ENCODE peak calls at places on chromosomes 5 and 9, in nine cellular contexts. One of them, this sample, is unnamed.

GRCh38 chr5:90968319-90968718 is 409.7 kb downstream of the ADGRV1 start:
- DNase-seq in pancreas: no peak
- DNase-seq in colonic mucosa: no peak
- DNase-seq in sigmoid colon: no peak
- DNase-seq in cardiac muscle cell: no peak
- DNase-seq in RWPE2: no peak
- DNase-seq in upper lobe of right lung: no peak
- DNase-seq in psoas muscle: no peak
- DNase-seq in lung: no peak
- DNase-seq in this sample: no peak

GRCh38 chr5:93581738-93582414 is 857 bp upstream of the NR2F1-AS1 start:
- DNase-seq in pancreas: no peak
- DNase-seq in colonic mucosa: no peak
- DNase-seq in sigmoid colon: peak
- DNase-seq in cardiac muscle cell: no peak
- DNase-seq in RWPE2: no peak
- DNase-seq in upper lobe of right lung: no peak
- DNase-seq in psoas muscle: no peak
- DNase-seq in lung: no peak
- DNase-seq in this sample: no peak

GRCh38 chr9:89482056-89482784 is 15.7 kb downstream of the SEMA4D start:
- DNase-seq in pancreas: no peak
- DNase-seq in colonic mucosa: no peak
- DNase-seq in sigmoid colon: peak
- DNase-seq in cardiac muscle cell: no peak
- DNase-seq in RWPE2: no peak
- DNase-seq in upper lobe of right lung: peak
- DNase-seq in psoas muscle: no peak
- DNase-seq in lung: no peak
- DNase-seq in this sample: peak

GRCh38 chr5:179553875-179554274 is 3.5 kb downstream of the RUFY1 start:
- DNase-seq in pancreas: no peak
- DNase-seq in colonic mucosa: no peak
- DNase-seq in sigmoid colon: no peak
- DNase-seq in cardiac muscle cell: no peak
- DNase-seq in RWPE2: no peak
- DNase-seq in upper lobe of right lung: no peak
- DNase-seq in psoas muscle: peak
- DNase-seq in lung: no peak
- DNase-seq in this sample: no peak

GRCh38 chr5:99104538-99105132 is 175.8 kb upstream of the CHD1 start:
- DNase-seq in pancreas: no peak
- DNase-seq in colonic mucosa: no peak
- DNase-seq in sigmoid colon: no peak
- DNase-seq in cardiac muscle cell: peak
- DNase-seq in RWPE2: no peak
- DNase-seq in upper lobe of right lung: no peak
- DNase-seq in psoas muscle: no peak
- DNase-seq in lung: no peak
- DNase-seq in this sample: no peak

GRCh38 chr9:137778336-137778735 is 99.2 kb upstream of the CACNA1B start:
- DNase-seq in pancreas: no peak
- DNase-seq in colonic mucosa: no peak
- DNase-seq in sigmoid colon: peak
- DNase-seq in cardiac muscle cell: no peak
- DNase-seq in RWPE2: peak
- DNase-seq in upper lobe of right lung: no peak
- DNase-seq in psoas muscle: no peak
- DNase-seq in lung: no peak
- DNase-seq in this sample: no peak

GRCh38 chr5:157266286-157267007 is 524 bp downstream of the CYFIP2 start:
- DNase-seq in pancreas: peak
- DNase-seq in colonic mucosa: peak
- DNase-seq in sigmoid colon: no peak
- DNase-seq in cardiac muscle cell: peak
- DNase-seq in RWPE2: no peak
- DNase-seq in upper lobe of right lung: peak
- DNase-seq in psoas muscle: no peak
- DNase-seq in lung: no peak
- DNase-seq in this sample: no peak

GRCh38 chr5:179759961-179760541 is 27.4 kb downstream of the MAML1 start:
- DNase-seq in pancreas: no peak
- DNase-seq in colonic mucosa: no peak
- DNase-seq in sigmoid colon: no peak
- DNase-seq in cardiac muscle cell: no peak
- DNase-seq in RWPE2: no peak
- DNase-seq in upper lobe of right lung: no peak
- DNase-seq in psoas muscle: no peak
- DNase-seq in lung: no peak
- DNase-seq in this sample: no peak

GRCh38 chr9:124399323-124399962 is 15.8 kb downstream of the PSMB7 start:
- DNase-seq in pancreas: no peak
- DNase-seq in colonic mucosa: no peak
- DNase-seq in sigmoid colon: no peak
- DNase-seq in cardiac muscle cell: no peak
- DNase-seq in RWPE2: no peak
- DNase-seq in upper lobe of right lung: no peak
- DNase-seq in psoas muscle: peak
- DNase-seq in lung: no peak
- DNase-seq in this sample: no peak
- TF ChIP-seq CTCF in pancreas: no peak
- TF ChIP-seq CTCF in colonic mucosa: no peak
- TF ChIP-seq CTCF in sigmoid colon: no peak
- TF ChIP-seq CTCF in cardiac muscle cell: peak
- TF ChIP-seq CTCF in RWPE2: no peak
- TF ChIP-seq CTCF in upper lobe of right lung: no peak
- TF ChIP-seq CTCF in psoas muscle: no peak
- TF ChIP-seq CTCF in lung: no peak
- TF ChIP-seq CTCF in this sample: no peak

GRCh38 chr5:139676951-139677367 is 28.8 kb downstream of the CXXC5 start:
- DNase-seq in pancreas: no peak
- DNase-seq in colonic mucosa: no peak
- DNase-seq in sigmoid colon: no peak
- DNase-seq in cardiac muscle cell: no peak
- DNase-seq in RWPE2: no peak
- DNase-seq in upper lobe of right lung: no peak
- DNase-seq in psoas muscle: no peak
- DNase-seq in lung: no peak
- DNase-seq in this sample: no peak
- H3K27ac ChIP-seq in pancreas: peak
- H3K27ac ChIP-seq in colonic mucosa: no peak
- H3K27ac ChIP-seq in sigmoid colon: peak
- H3K27ac ChIP-seq in cardiac muscle cell: peak
- H3K27ac ChIP-seq in RWPE2: no peak
- H3K27ac ChIP-seq in upper lobe of right lung: no peak
- H3K27ac ChIP-seq in psoas muscle: peak
- H3K27ac ChIP-seq in lung: no peak
- H3K27ac ChIP-seq in this sample: peak

GRCh38 chr5:171600736-171601265 is 181.4 kb downstream of the FGF18 start:
- DNase-seq in pancreas: no peak
- DNase-seq in colonic mucosa: no peak
- DNase-seq in sigmoid colon: no peak
- DNase-seq in cardiac muscle cell: no peak
- DNase-seq in RWPE2: no peak
- DNase-seq in upper lobe of right lung: no peak
- DNase-seq in psoas muscle: peak
- DNase-seq in lung: no peak
- DNase-seq in this sample: peak

GRCh38 chr5:171599957-171600612 is 180.6 kb downstream of the FGF18 start:
- DNase-seq in pancreas: no peak
- DNase-seq in colonic mucosa: no peak
- DNase-seq in sigmoid colon: no peak
- DNase-seq in cardiac muscle cell: no peak
- DNase-seq in RWPE2: no peak
- DNase-seq in upper lobe of right lung: no peak
- DNase-seq in psoas muscle: no peak
- DNase-seq in lung: no peak
- DNase-seq in this sample: peak

GRCh38 chr5:171599396-171599795 is 179.9 kb downstream of the FGF18 start:
- DNase-seq in pancreas: peak
- DNase-seq in colonic mucosa: no peak
- DNase-seq in sigmoid colon: no peak
- DNase-seq in cardiac muscle cell: no peak
- DNase-seq in RWPE2: no peak
- DNase-seq in upper lobe of right lung: no peak
- DNase-seq in psoas muscle: no peak
- DNase-seq in lung: no peak
- DNase-seq in this sample: peak

GRCh38 chr5:171596391-171596878 is 177.0 kb downstream of the FGF18 start:
- DNase-seq in pancreas: no peak
- DNase-seq in colonic mucosa: no peak
- DNase-seq in sigmoid colon: no peak
- DNase-seq in cardiac muscle cell: peak
- DNase-seq in RWPE2: no peak
- DNase-seq in upper lobe of right lung: peak
- DNase-seq in psoas muscle: peak
- DNase-seq in lung: peak
- DNase-seq in this sample: peak

GRCh38 chr5:171598279-171599152 is 179.1 kb downstream of the FGF18 start:
- DNase-seq in pancreas: no peak
- DNase-seq in colonic mucosa: no peak
- DNase-seq in sigmoid colon: no peak
- DNase-seq in cardiac muscle cell: no peak
- DNase-seq in RWPE2: no peak
- DNase-seq in upper lobe of right lung: no peak
- DNase-seq in psoas muscle: no peak
- DNase-seq in lung: no peak
- DNase-seq in this sample: peak
- TF ChIP-seq CTCF in pancreas: no peak
- TF ChIP-seq CTCF in colonic mucosa: no peak
- TF ChIP-seq CTCF in sigmoid colon: no peak
- TF ChIP-seq CTCF in cardiac muscle cell: peak
- TF ChIP-seq CTCF in RWPE2: no peak
- TF ChIP-seq CTCF in upper lobe of right lung: peak
- TF ChIP-seq CTCF in psoas muscle: no peak
- TF ChIP-seq CTCF in lung: no peak
- TF ChIP-seq CTCF in this sample: no peak

GRCh38 chr5:122093861-122094650 is 16.0 kb upstream of the LOX start:
- DNase-seq in pancreas: no peak
- DNase-seq in colonic mucosa: no peak
- DNase-seq in sigmoid colon: no peak
- DNase-seq in cardiac muscle cell: no peak
- DNase-seq in RWPE2: no peak
- DNase-seq in upper lobe of right lung: no peak
- DNase-seq in psoas muscle: no peak
- DNase-seq in lung: no peak
- DNase-seq in this sample: no peak
- H3K27ac ChIP-seq in pancreas: no peak
- H3K27ac ChIP-seq in colonic mucosa: no peak
- H3K27ac ChIP-seq in sigmoid colon: no peak
- H3K27ac ChIP-seq in cardiac muscle cell: no peak
- H3K27ac ChIP-seq in RWPE2: no peak
- H3K27ac ChIP-seq in upper lobe of right lung: no peak
- H3K27ac ChIP-seq in psoas muscle: no peak
- H3K27ac ChIP-seq in lung: no peak
- H3K27ac ChIP-seq in this sample: no peak

GRCh38 chr5:149863176-149863575 is 81.4 kb downstream of the PDE6A start:
- DNase-seq in pancreas: no peak
- DNase-seq in colonic mucosa: no peak
- DNase-seq in sigmoid colon: no peak
- DNase-seq in cardiac muscle cell: no peak
- DNase-seq in RWPE2: no peak
- DNase-seq in upper lobe of right lung: no peak
- DNase-seq in psoas muscle: no peak
- DNase-seq in lung: no peak
- DNase-seq in this sample: no peak
- TF ChIP-seq CTCF in pancreas: no peak
- TF ChIP-seq CTCF in colonic mucosa: no peak
- TF ChIP-seq CTCF in sigmoid colon: no peak
- TF ChIP-seq CTCF in cardiac muscle cell: no peak
- TF ChIP-seq CTCF in RWPE2: no peak
- TF ChIP-seq CTCF in upper lobe of right lung: no peak
- TF ChIP-seq CTCF in psoas muscle: no peak
- TF ChIP-seq CTCF in lung: no peak
- TF ChIP-seq CTCF in this sample: no peak

DNA sequence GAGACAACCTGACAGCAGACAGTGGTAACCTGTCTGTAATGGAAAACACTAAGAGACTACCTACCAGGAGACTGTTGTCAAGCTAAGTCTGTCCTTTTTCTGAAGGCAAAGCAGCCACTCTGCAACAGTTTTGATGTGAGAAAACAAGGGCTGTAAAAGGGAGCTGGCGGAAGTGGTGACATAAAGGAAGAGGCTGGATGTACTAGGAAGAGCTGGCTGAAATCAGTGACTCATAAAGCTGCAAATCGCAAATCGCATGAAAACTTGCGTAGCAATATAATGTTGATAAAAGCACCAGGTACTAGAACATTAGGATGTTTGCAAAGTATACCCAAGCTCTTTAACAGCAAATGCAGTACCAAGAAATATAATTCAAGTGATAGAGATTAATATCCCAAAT is 1.4 kb downstream of the NSUN2 start:
- DNase-seq in pancreas: no peak
- DNase-seq in colonic mucosa: no peak
- DNase-seq in sigmoid colon: no peak
- DNase-seq in cardiac muscle cell: no peak
- DNase-seq in RWPE2: no peak
- DNase-seq in upper lobe of right lung: no peak
- DNase-seq in psoas muscle: no peak
- DNase-seq in lung: no peak
- DNase-seq in this sample: no peak
- H3K27ac ChIP-seq in pancreas: no peak
- H3K27ac ChIP-seq in colonic mucosa: no peak
- H3K27ac ChIP-seq in sigmoid colon: no peak
- H3K27ac ChIP-seq in cardiac muscle cell: no peak
- H3K27ac ChIP-seq in RWPE2: no peak
- H3K27ac ChIP-seq in upper lobe of right lung: no peak
- H3K27ac ChIP-seq in psoas muscle: no peak
- H3K27ac ChIP-seq in lung: no peak
- H3K27ac ChIP-seq in this sample: no peak

GRCh38 chr9:21392270-21392669 is 7.1 kb upstream of the IFNA2 start:
- DNase-seq in pancreas: no peak
- DNase-seq in colonic mucosa: no peak
- DNase-seq in sigmoid colon: no peak
- DNase-seq in cardiac muscle cell: no peak
- DNase-seq in RWPE2: no peak
- DNase-seq in upper lobe of right lung: no peak
- DNase-seq in psoas muscle: no peak
- DNase-seq in lung: no peak
- DNase-seq in this sample: no peak
- TF ChIP-seq CTCF in pancreas: peak
- TF ChIP-seq CTCF in colonic mucosa: peak
- TF ChIP-seq CTCF in sigmoid colon: no peak
- TF ChIP-seq CTCF in cardiac muscle cell: no peak
- TF ChIP-seq CTCF in RWPE2: no peak
- TF ChIP-seq CTCF in upper lobe of right lung: no peak
- TF ChIP-seq CTCF in psoas muscle: no peak
- TF ChIP-seq CTCF in lung: no peak
- TF ChIP-seq CTCF in this sample: no peak

DNA sequence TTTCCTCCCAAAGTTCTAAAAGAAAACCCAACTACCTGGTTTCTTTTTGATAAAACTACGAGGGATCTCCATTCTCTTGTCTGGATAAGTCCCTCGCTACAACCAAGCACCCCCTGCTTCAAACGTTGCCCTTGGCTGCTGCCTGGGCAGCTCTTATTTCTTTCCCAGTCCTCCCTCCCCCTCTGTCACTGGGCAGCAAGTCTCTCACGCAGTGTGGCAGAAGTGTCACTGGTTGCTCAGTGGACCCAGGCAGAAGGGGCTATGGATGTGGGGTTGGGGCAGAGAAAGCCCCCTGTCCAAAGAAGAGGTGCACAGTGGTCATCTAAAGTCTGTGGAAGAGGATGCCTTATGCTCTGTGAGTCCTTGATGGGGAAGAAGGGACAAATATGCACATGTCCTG is 7.2 kb upstream of the SMIM32 start:
- DNase-seq in pancreas: no peak
- DNase-seq in colonic mucosa: peak
- DNase-seq in sigmoid colon: no peak
- DNase-seq in cardiac muscle cell: no peak
- DNase-seq in RWPE2: peak
- DNase-seq in upper lobe of right lung: no peak
- DNase-seq in psoas muscle: no peak
- DNase-seq in lung: peak
- DNase-seq in this sample: peak
- H3K27ac ChIP-seq in pancreas: no peak
- H3K27ac ChIP-seq in colonic mucosa: no peak
- H3K27ac ChIP-seq in sigmoid colon: no peak
- H3K27ac ChIP-seq in cardiac muscle cell: no peak
- H3K27ac ChIP-seq in RWPE2: no peak
- H3K27ac ChIP-seq in upper lobe of right lung: no peak
- H3K27ac ChIP-seq in psoas muscle: no peak
- H3K27ac ChIP-seq in lung: no peak
- H3K27ac ChIP-seq in this sample: no peak